ENCODE peak calls at places on chromosomes 7 and 10, in ten cellular contexts. One of them, this sample, is unnamed. For H3K36me3, the result is how much of the 10 kb centered on the place peaks cover.

GRCh38 chr10:22712959-22713852 is 1.2 kb downstream of the PIP4K2A start:
- DNase-seq in lower lobe of right lung: peak
- DNase-seq in HCT116: no peak
- DNase-seq in CD8-positive, alpha-beta memory T cell: peak
- DNase-seq in OCI-LY7: peak
- DNase-seq in CD8-positive, alpha-beta T cell: peak
- DNase-seq in uterus: peak
- DNase-seq in IMR-90: peak
- DNase-seq in BE2C: peak
- DNase-seq in CD4-positive, alpha-beta memory T cell: peak
- DNase-seq in this sample: no peak

GRCh38 chr7:96327429-96327828 is 5.5 kb upstream of the SLC25A13 start:
- DNase-seq in lower lobe of right lung: no peak
- DNase-seq in HCT116: no peak
- DNase-seq in CD8-positive, alpha-beta memory T cell: no peak
- DNase-seq in OCI-LY7: no peak
- DNase-seq in CD8-positive, alpha-beta T cell: no peak
- DNase-seq in uterus: no peak
- DNase-seq in IMR-90: no peak
- DNase-seq in BE2C: no peak
- DNase-seq in CD4-positive, alpha-beta memory T cell: no peak
- DNase-seq in this sample: no peak

GRCh38 chr7:114979388-114979787 is 57.5 kb downstream of the MDFIC start:
- DNase-seq in lower lobe of right lung: peak
- DNase-seq in HCT116: peak
- DNase-seq in CD8-positive, alpha-beta memory T cell: no peak
- DNase-seq in OCI-LY7: no peak
- DNase-seq in CD8-positive, alpha-beta T cell: no peak
- DNase-seq in uterus: peak
- DNase-seq in IMR-90: peak
- DNase-seq in BE2C: no peak
- DNase-seq in CD4-positive, alpha-beta memory T cell: no peak
- DNase-seq in this sample: no peak

GRCh38 chr7:134075799-134076198 is 51.3 kb upstream of the LRGUK start:
- DNase-seq in lower lobe of right lung: no peak
- DNase-seq in HCT116: no peak
- DNase-seq in CD8-positive, alpha-beta memory T cell: no peak
- DNase-seq in OCI-LY7: no peak
- DNase-seq in CD8-positive, alpha-beta T cell: no peak
- DNase-seq in uterus: no peak
- DNase-seq in IMR-90: no peak
- DNase-seq in BE2C: no peak
- DNase-seq in CD4-positive, alpha-beta memory T cell: no peak
- DNase-seq in this sample: no peak

GRCh38 chr7:134448359-134449229 is 10.3 kb downstream of the AKR1B1 start:
- DNase-seq in lower lobe of right lung: no peak
- DNase-seq in HCT116: peak
- DNase-seq in CD8-positive, alpha-beta memory T cell: no peak
- DNase-seq in OCI-LY7: no peak
- DNase-seq in CD8-positive, alpha-beta T cell: no peak
- DNase-seq in uterus: no peak
- DNase-seq in IMR-90: peak
- DNase-seq in BE2C: no peak
- DNase-seq in CD4-positive, alpha-beta memory T cell: no peak
- DNase-seq in this sample: peak

GRCh38 chr7:157541295-157541608 is 204.4 kb downstream of the DNAJB6 start:
- DNase-seq in lower lobe of right lung: no peak
- DNase-seq in HCT116: no peak
- DNase-seq in CD8-positive, alpha-beta memory T cell: no peak
- DNase-seq in OCI-LY7: no peak
- DNase-seq in CD8-positive, alpha-beta T cell: no peak
- DNase-seq in uterus: no peak
- DNase-seq in IMR-90: no peak
- DNase-seq in BE2C: peak
- DNase-seq in CD4-positive, alpha-beta memory T cell: no peak
- DNase-seq in this sample: no peak

GRCh38 chr7:93194368-93194767 is 31.9 kb downstream of the HEPACAM2 start:
- DNase-seq in lower lobe of right lung: no peak
- DNase-seq in HCT116: no peak
- DNase-seq in CD8-positive, alpha-beta memory T cell: no peak
- DNase-seq in OCI-LY7: no peak
- DNase-seq in CD8-positive, alpha-beta T cell: no peak
- DNase-seq in uterus: no peak
- DNase-seq in IMR-90: peak
- DNase-seq in BE2C: no peak
- DNase-seq in CD4-positive, alpha-beta memory T cell: no peak
- DNase-seq in this sample: no peak

GRCh38 chr10:124588736-124589451 is 127.3 kb downstream of the LHPP start:
- DNase-seq in lower lobe of right lung: no peak
- DNase-seq in HCT116: no peak
- DNase-seq in CD8-positive, alpha-beta memory T cell: no peak
- DNase-seq in OCI-LY7: no peak
- DNase-seq in CD8-positive, alpha-beta T cell: no peak
- DNase-seq in uterus: peak
- DNase-seq in IMR-90: peak
- DNase-seq in BE2C: peak
- DNase-seq in CD4-positive, alpha-beta memory T cell: no peak
- DNase-seq in this sample: no peak

GRCh38 chr7:66549466-66549865 is 79.2 kb upstream of the KCTD7 start:
- DNase-seq in lower lobe of right lung: no peak
- DNase-seq in HCT116: no peak
- DNase-seq in CD8-positive, alpha-beta memory T cell: no peak
- DNase-seq in OCI-LY7: no peak
- DNase-seq in CD8-positive, alpha-beta T cell: no peak
- DNase-seq in uterus: peak
- DNase-seq in IMR-90: no peak
- DNase-seq in BE2C: no peak
- DNase-seq in CD4-positive, alpha-beta memory T cell: no peak
- DNase-seq in this sample: no peak
- H3K36me3 ChIP-seq in lower lobe of right lung: half or more
- H3K36me3 ChIP-seq in HCT116: under half
- H3K36me3 ChIP-seq in CD8-positive, alpha-beta memory T cell: under half
- H3K36me3 ChIP-seq in OCI-LY7: half or more
- H3K36me3 ChIP-seq in CD8-positive, alpha-beta T cell: under half
- H3K36me3 ChIP-seq in uterus: under half
- H3K36me3 ChIP-seq in IMR-90: half or more
- H3K36me3 ChIP-seq in BE2C: under half
- H3K36me3 ChIP-seq in CD4-positive, alpha-beta memory T cell: under half
- H3K36me3 ChIP-seq in this sample: under half

DNA sequence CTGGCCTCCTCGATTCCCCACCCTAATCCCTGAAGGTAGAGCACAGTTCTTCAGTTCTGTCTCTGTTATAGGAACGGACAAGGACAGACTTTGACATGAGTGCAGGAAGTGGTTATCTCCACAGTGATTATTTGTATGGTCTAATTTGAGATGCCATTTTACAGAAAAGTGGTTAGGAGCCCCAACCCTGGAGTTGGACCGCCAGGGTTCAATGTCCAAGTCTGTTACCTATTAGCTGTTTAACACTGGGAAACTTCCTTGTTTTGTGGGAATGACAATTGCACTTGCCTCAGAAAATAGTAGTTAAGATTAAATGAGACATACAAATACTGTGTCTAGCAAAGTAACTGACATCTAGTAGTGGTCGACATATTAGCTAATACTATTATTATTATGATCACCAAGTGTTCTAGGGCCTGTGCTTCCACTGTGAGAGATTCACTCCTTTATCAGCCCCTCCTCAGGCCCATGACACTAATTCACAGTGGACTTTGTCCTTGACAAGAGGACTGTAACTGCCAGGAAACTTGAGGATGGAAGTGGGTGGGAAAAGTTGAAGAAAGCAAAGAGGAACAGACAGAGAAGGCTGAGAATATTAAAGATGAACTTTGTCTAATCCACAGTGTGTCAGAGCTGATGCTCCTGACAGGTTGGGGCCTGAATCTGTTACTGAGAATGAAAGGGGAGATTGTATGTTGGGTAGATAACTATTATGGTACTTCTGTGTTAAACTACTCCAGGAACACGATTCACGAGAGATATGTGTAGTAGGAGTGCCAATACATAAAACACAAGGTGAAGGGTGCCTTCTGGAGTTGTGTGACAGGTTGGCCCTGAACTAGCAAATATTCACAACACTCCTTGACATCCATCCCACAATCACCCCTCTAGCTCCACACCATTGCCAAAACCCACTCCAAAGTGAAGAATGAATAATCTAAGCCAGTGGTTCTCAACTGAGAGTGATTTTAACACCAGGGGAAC is 66.4 kb downstream of the TAC1 start:
- DNase-seq in lower lobe of right lung: no peak
- DNase-seq in HCT116: no peak
- DNase-seq in CD8-positive, alpha-beta memory T cell: no peak
- DNase-seq in OCI-LY7: no peak
- DNase-seq in CD8-positive, alpha-beta T cell: no peak
- DNase-seq in uterus: no peak
- DNase-seq in IMR-90: no peak
- DNase-seq in BE2C: no peak
- DNase-seq in CD4-positive, alpha-beta memory T cell: no peak
- DNase-seq in this sample: no peak
- H3K36me3 ChIP-seq in lower lobe of right lung: under half
- H3K36me3 ChIP-seq in HCT116: under half
- H3K36me3 ChIP-seq in CD8-positive, alpha-beta memory T cell: under half
- H3K36me3 ChIP-seq in OCI-LY7: under half
- H3K36me3 ChIP-seq in CD8-positive, alpha-beta T cell: under half
- H3K36me3 ChIP-seq in uterus: under half
- H3K36me3 ChIP-seq in IMR-90: under half
- H3K36me3 ChIP-seq in BE2C: under half
- H3K36me3 ChIP-seq in CD4-positive, alpha-beta memory T cell: under half
- H3K36me3 ChIP-seq in this sample: under half

DNA sequence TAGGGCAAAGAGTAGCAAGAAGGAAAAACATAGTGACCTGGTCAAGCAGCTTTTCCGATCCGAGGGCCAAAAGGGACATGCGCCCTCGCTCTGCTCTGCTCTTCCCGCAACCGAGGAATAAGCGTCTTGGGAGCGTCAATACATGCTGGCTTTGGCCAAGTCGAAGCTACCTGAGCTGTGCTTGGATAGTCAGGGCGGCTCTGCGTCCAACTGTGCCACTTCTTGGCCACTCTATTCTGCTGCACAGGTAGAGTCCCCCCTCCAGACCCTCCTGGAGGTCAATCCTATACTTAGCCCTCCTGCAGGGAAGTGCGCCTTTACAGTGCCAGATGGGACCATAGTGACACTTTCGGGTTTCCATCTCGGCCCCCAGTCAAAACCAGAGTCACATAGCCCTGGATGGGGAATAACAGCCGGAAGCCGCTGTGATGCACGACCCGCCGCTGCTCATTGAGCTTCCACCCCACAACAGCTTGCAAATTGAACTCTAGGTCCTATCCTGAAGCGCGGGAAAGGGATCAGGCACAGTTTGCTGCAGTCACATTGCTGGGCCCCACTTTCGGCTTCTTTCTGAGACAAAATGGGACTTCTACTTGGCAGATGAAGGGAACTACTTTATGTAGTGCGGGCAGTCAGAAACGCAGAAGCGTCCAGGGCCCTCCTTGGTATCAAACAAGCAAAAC is 1.1 kb upstream of the HPSE2 start:
- DNase-seq in lower lobe of right lung: no peak
- DNase-seq in HCT116: no peak
- DNase-seq in CD8-positive, alpha-beta memory T cell: no peak
- DNase-seq in OCI-LY7: no peak
- DNase-seq in CD8-positive, alpha-beta T cell: no peak
- DNase-seq in uterus: no peak
- DNase-seq in IMR-90: no peak
- DNase-seq in BE2C: no peak
- DNase-seq in CD4-positive, alpha-beta memory T cell: no peak
- DNase-seq in this sample: no peak
- H3K36me3 ChIP-seq in lower lobe of right lung: under half
- H3K36me3 ChIP-seq in HCT116: under half
- H3K36me3 ChIP-seq in CD8-positive, alpha-beta memory T cell: under half
- H3K36me3 ChIP-seq in OCI-LY7: under half
- H3K36me3 ChIP-seq in CD8-positive, alpha-beta T cell: under half
- H3K36me3 ChIP-seq in uterus: under half
- H3K36me3 ChIP-seq in IMR-90: under half
- H3K36me3 ChIP-seq in BE2C: under half
- H3K36me3 ChIP-seq in CD4-positive, alpha-beta memory T cell: under half
- H3K36me3 ChIP-seq in this sample: under half

GRCh38 chr10:80068270-80068669 is 10.2 kb upstream of the TMEM254 start:
- DNase-seq in lower lobe of right lung: no peak
- DNase-seq in HCT116: no peak
- DNase-seq in CD8-positive, alpha-beta memory T cell: no peak
- DNase-seq in OCI-LY7: peak
- DNase-seq in CD8-positive, alpha-beta T cell: no peak
- DNase-seq in uterus: no peak
- DNase-seq in IMR-90: no peak
- DNase-seq in BE2C: no peak
- DNase-seq in CD4-positive, alpha-beta memory T cell: no peak
- DNase-seq in this sample: no peak
- H3K36me3 ChIP-seq in lower lobe of right lung: under half
- H3K36me3 ChIP-seq in HCT116: under half
- H3K36me3 ChIP-seq in CD8-positive, alpha-beta memory T cell: under half
- H3K36me3 ChIP-seq in OCI-LY7: under half
- H3K36me3 ChIP-seq in CD8-positive, alpha-beta T cell: under half
- H3K36me3 ChIP-seq in uterus: under half
- H3K36me3 ChIP-seq in IMR-90: under half
- H3K36me3 ChIP-seq in BE2C: under half
- H3K36me3 ChIP-seq in CD4-positive, alpha-beta memory T cell: under half
- H3K36me3 ChIP-seq in this sample: under half

DNA sequence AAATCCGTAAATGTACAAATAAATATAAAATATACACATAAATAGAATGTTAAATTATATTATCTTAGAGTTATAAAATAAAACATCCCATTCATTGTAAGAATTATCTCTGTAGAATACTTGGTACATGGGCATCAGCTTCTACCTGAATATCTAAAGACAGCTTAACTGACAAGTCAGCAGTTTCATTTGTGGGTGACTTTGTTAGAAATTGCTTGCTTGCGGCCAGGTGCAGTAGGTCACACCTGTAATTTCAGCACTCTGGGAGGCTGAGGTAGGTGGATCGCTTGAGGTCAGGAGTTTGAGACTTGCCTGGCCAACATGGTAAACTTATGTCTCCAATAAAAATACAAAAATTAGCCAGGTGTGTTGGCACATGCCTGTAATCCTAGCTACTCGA is 14.6 kb downstream of the PCGF6 start:
- DNase-seq in lower lobe of right lung: no peak
- DNase-seq in HCT116: no peak
- DNase-seq in CD8-positive, alpha-beta memory T cell: no peak
- DNase-seq in OCI-LY7: no peak
- DNase-seq in CD8-positive, alpha-beta T cell: no peak
- DNase-seq in uterus: no peak
- DNase-seq in IMR-90: no peak
- DNase-seq in BE2C: no peak
- DNase-seq in CD4-positive, alpha-beta memory T cell: no peak
- DNase-seq in this sample: no peak
- H3K36me3 ChIP-seq in lower lobe of right lung: half or more
- H3K36me3 ChIP-seq in HCT116: under half
- H3K36me3 ChIP-seq in CD8-positive, alpha-beta memory T cell: under half
- H3K36me3 ChIP-seq in OCI-LY7: half or more
- H3K36me3 ChIP-seq in CD8-positive, alpha-beta T cell: under half
- H3K36me3 ChIP-seq in uterus: under half
- H3K36me3 ChIP-seq in IMR-90: under half
- H3K36me3 ChIP-seq in BE2C: under half
- H3K36me3 ChIP-seq in CD4-positive, alpha-beta memory T cell: under half
- H3K36me3 ChIP-seq in this sample: under half

DNA sequence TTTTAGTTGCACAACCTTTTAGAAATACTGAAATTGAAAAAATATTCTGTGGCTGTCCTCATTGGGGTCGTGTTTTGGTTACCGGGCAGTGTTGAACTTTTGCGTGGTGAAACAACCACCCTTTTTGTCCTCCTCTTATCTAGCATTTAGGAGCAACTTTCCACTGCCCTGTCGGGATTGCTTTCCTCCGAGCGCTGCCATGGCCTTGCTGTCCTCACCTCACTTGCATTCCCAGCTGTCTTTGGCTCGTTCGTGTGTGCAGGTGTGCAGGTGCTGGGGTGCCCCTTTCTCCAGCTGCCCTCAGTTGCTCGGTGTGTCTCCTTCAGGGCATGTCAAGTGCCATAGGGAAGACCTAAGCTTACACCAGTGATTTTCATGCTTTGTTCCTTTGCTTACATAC is 116.9 kb upstream of the GJD4 start:
- DNase-seq in lower lobe of right lung: no peak
- DNase-seq in HCT116: no peak
- DNase-seq in CD8-positive, alpha-beta memory T cell: no peak
- DNase-seq in OCI-LY7: no peak
- DNase-seq in CD8-positive, alpha-beta T cell: no peak
- DNase-seq in uterus: no peak
- DNase-seq in IMR-90: no peak
- DNase-seq in BE2C: no peak
- DNase-seq in CD4-positive, alpha-beta memory T cell: no peak
- DNase-seq in this sample: no peak
- H3K36me3 ChIP-seq in lower lobe of right lung: under half
- H3K36me3 ChIP-seq in HCT116: under half
- H3K36me3 ChIP-seq in CD8-positive, alpha-beta memory T cell: under half
- H3K36me3 ChIP-seq in OCI-LY7: under half
- H3K36me3 ChIP-seq in CD8-positive, alpha-beta T cell: under half
- H3K36me3 ChIP-seq in uterus: under half
- H3K36me3 ChIP-seq in IMR-90: under half
- H3K36me3 ChIP-seq in BE2C: under half
- H3K36me3 ChIP-seq in CD4-positive, alpha-beta memory T cell: under half
- H3K36me3 ChIP-seq in this sample: under half

This sample was measured in Panc1.